ENCODE peak calls at places on chromosomes 11 and 22, in six cellular contexts. R is IMR-90, M is mesenchymal stem cell, S is MM.1S, Q is GM23338, U is SK-N-SH. G is an unnamed sample.
A peak's percentile ranks its signal among the peaks of the same experiment; 100 is the strongest.

GRCh38 chr22:36541831-36542391 is 12.9 kb upstream of the EIF3D start:
- DNase-seq in R (peak; percentile 96), M (peak; percentile 81), S (no peak), Q (no peak), U (no peak), G (peak; percentile 86)

GRCh38 chr11:72191961-72192381 is at the start of gene FOLR1:
- DNase-seq in R (no peak), M (peak; percentile 8), S (no peak), Q (peak; percentile 61), U (no peak), G (peak; percentile 81)

GRCh38 chr11:2265396-2265795 is 5.0 kb downstream of the ASCL2 start:
- DNase-seq in R (no peak), M (no peak), S (peak; percentile 34), Q (no peak), U (no peak), G (peak; percentile 81)

GRCh38 chr22:23915230-23915754 is 21.1 kb downstream of the MIF start:
- DNase-seq in R (no peak), M (no peak), S (no peak), Q (no peak), U (no peak), G (no peak)

GRCh38 chr11:1863352-1864215 is 10.7 kb downstream of the LSP1 start:
- DNase-seq in R (peak; percentile 86), M (peak; percentile 92), S (no peak), Q (peak; percentile 53), U (peak; percentile 86), G (peak; percentile 100)

GRCh38 chr22:43743929-43744643 is 68.0 kb downstream of the EFCAB6 start:
- DNase-seq in R (no peak), M (no peak), S (no peak), Q (no peak), U (no peak), G (no peak)

GRCh38 chr22:45125198-45125597 is 38.5 kb upstream of the NUP50 start:
- DNase-seq in R (peak; percentile 94), M (peak; percentile 98), S (no peak), Q (no peak), U (no peak), G (peak; percentile 94)

GRCh38 chr11:117538731-117539130 is 211.1 kb downstream of the CEP164 start:
- DNase-seq in R (no peak), M (peak; percentile 5), S (no peak), Q (no peak), U (peak; percentile 76), G (peak; percentile 75)

GRCh38 chr22:23218867-23219251 is 38.5 kb downstream of the BCR start:
- DNase-seq in R (peak; percentile 62), M (peak; percentile 83), S (no peak), Q (peak; percentile 70), U (peak; percentile 60), G (no peak)

GRCh38 chr11:62923634-62924411 is 2.7 kb upstream of the CHRM1 start:
- DNase-seq in R (no peak), M (no peak), S (peak; percentile 75), Q (peak; percentile 49), U (no peak), G (peak; percentile 92)

GRCh38 chr22:48957311-48957986 is 870.2 kb downstream of the BRD1 start:
- DNase-seq in R (no peak), M (no peak), S (no peak), Q (no peak), U (no peak), G (peak; percentile 67)

GRCh38 chr11:70712471-70712870 is 314.1 kb downstream of the CTTN start:
- DNase-seq in R (no peak), M (no peak), S (no peak), Q (peak; percentile 58), U (no peak), G (no peak)

GRCh38 chr11:47111318-47111804 is 65.3 kb downstream of the ARFGAP2 start:
- DNase-seq in R (no peak), M (no peak), S (no peak), Q (no peak), U (no peak), G (no peak)

GRCh38 chr22:33962409-33962808 is 42.1 kb upstream of the LARGE1 start:
- DNase-seq in R (no peak), M (no peak), S (no peak), Q (no peak), U (no peak), G (no peak)

GRCh38 chr11:119318240-119319135 is 1.6 kb upstream of the MCAM start:
- DNase-seq in R (peak; percentile 81), M (peak; percentile 91), S (no peak), Q (peak; percentile 76), U (peak; percentile 47), G (peak; percentile 99)
- H3K4me1 ChIP-seq in R (peaks cover 49% of the 10 kb centered on the region), M (peaks cover 54% of the 10 kb centered on the region), S (peaks cover 21% of the 10 kb centered on the region), Q (peaks cover 48% of the 10 kb centered on the region), U (peaks cover 31% of the 10 kb centered on the region), G (peaks cover 56% of the 10 kb centered on the region)

GRCh38 chr11:58525037-58525614 is 17.2 kb upstream of the OR5B21 start:
- DNase-seq in R (no peak), M (no peak), S (peak; percentile 56), Q (no peak), U (no peak), G (no peak)

GRCh38 chr11:58530236-58530635 is 22.3 kb upstream of the OR5B21 start:
- DNase-seq in R (no peak), M (no peak), S (no peak), Q (no peak), U (no peak), G (no peak)

GRCh38 chr11:58527429-58527828 is 19.5 kb upstream of the OR5B21 start:
- DNase-seq in R (no peak), M (no peak), S (no peak), Q (no peak), U (no peak), G (no peak)

DNA sequence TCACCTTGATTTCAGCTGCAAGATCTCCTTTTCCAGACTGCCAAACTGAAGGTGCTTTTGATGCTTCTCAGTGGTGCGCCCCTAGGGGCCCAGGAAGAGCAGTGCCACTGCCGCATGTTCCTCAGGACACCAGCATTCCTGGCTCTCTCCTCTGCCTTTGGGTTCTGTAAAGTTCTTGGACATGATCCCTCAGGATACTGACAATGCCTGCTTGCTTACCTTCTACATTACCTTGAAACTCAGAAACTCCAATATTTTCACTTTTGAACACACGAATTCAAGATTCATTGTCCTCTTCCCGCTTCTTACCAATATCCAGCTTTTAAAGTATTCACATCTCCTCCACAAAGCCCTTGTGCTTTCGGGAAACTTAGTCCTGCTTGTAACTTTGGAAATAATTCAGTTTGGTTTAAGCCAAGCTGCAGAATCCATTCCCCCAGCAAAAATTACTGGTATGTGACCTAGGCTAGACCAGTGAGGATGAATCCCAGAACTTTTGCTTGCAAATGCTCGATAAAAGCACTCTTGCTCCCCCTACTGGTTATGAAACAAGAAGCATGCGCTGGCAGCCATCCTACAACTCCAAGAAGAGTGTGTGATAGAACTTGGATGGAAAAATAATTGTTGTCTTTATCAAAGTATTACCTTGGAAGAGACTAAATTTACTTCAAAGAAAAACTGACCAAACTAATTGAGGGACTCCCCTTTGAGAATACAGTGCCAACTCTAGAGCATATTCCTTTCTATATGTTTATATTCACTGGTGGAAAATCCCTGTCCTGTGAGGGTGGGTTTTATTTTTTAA is 16.5 kb upstream of the OR5B21 start:
- DNase-seq in R (peak; percentile 89), M (peak; percentile 75), S (peak; percentile 53), Q (peak; percentile 92), U (peak; percentile 61), G (peak; percentile 88)
- H3K4me2 ChIP-seq in R (peak overlapping the region; percentile 72), M (no peak overlapping the region), S (peak overlapping the region; percentile 27), Q (peak overlapping the region; percentile 56), U (no peak overlapping the region), G (peak overlapping the region; percentile 53)

GRCh38 chr22:38753894-38754246 is 1.9 kb downstream of the SUN2 start:
- DNase-seq in R (no peak), M (no peak), S (no peak), Q (no peak), U (no peak), G (no peak)
- H3K4me1 ChIP-seq in R (peaks cover 9% of the 10 kb centered on the region), M (peaks cover 9% of the 10 kb centered on the region), S (peaks cover 53% of the 10 kb centered on the region), Q (peaks cover 21% of the 10 kb centered on the region), U (peaks cover 21% of the 10 kb centered on the region), G (peaks cover 19% of the 10 kb centered on the region)

DNA sequence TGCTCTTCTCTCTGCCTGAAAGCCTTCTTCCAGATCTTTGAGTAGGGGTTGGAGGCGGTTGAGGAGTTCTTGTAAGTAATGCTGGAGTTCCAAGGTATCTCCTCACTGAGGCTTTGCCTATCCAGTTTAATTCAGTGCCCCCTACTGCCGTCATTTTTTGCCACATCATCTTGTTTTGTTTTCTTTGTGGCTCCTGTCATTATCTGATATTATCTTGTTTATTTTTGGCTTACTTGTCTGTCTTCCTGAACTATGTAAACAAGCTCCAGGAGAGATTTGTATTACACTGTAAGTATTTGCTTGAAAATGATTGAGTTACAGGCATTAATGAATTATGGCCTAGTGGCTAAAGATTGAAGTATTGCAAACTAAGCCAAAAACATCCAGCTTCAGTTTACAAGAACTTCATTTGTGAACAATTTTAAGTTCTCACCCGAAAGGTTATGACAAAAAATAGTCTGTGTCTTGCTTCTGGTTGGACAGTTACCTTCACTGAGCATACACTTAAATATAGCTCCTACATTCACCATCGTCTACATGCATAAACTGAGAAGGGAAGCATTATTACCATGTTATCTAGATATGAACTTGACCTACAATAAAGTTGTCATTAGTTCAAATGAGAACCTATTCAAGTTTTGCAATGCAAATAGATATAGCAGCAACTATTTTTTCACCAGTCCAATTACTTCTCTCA is 154.8 kb downstream of the ARHGAP42 start:
- DNase-seq in R (no peak), M (no peak), S (no peak), Q (no peak), U (no peak), G (no peak)
- H3K4me2 ChIP-seq in R (no peak overlapping the region), M (no peak overlapping the region), S (no peak overlapping the region), Q (no peak overlapping the region), U (no peak overlapping the region), G (no peak overlapping the region)

GRCh38 chr11:10320164-10320563 is 15.3 kb downstream of the ADM start:
- DNase-seq in R (no peak), M (no peak), S (no peak), Q (no peak), U (no peak), G (no peak)

GRCh38 chr11:10322830-10323792 is 18.2 kb downstream of the ADM start:
- DNase-seq in R (peak; percentile 93), M (peak; percentile 95), S (peak; percentile 71), Q (peak; percentile 74), U (peak; percentile 39), G (no peak)

GRCh38 chr11:10323793-10324170 is 18.9 kb downstream of the ADM start:
- DNase-seq in R (peak; percentile 47), M (peak; percentile 40), S (no peak), Q (no peak), U (no peak), G (no peak)

GRCh38 chr11:10324474-10324873 is 19.6 kb downstream of the ADM start:
- DNase-seq in R (peak; percentile 54), M (no peak), S (no peak), Q (no peak), U (no peak), G (no peak)

DNA sequence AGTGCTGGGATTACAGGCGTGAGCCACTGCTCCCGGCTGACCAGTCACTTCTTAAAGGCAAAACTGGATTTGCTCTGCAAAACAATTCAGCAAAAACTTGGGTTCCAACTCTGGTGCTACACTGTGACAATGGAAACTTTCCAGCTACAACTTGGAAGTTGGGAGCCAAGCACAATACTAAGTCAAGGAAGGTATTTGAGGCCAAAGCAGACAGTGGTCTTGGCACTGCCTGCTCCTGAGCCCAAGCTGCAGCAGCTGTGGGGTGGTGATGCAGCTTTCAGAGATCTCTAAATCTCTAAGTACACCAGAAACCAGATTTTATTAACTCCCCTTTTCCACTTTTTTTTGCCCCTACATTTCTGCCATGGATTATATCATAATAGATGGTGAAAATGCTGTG is 17.5 kb downstream of the ADM start:
- DNase-seq in R (no peak), M (no peak), S (no peak), Q (no peak), U (no peak), G (no peak)
- H3K4me1 ChIP-seq in R (peaks cover 40% of the 10 kb centered on the region), M (peaks cover 12% of the 10 kb centered on the region), S (peaks cover 43% of the 10 kb centered on the region), Q (peaks cover 29% of the 10 kb centered on the region), U (peaks cover 42% of the 10 kb centered on the region), G (peaks cover 50% of the 10 kb centered on the region)

G was measured in osteoblast.